ENCODE peak calls at places on chromosomes 13 and 19, in five cellular contexts. One of them, this sample, is unnamed.

GRCh38 chr13:51912091-51912490 is 50.3 kb downstream of the CCDC70 start:
- DNase-seq in PC-3: peak
- DNase-seq in H1: no peak
- DNase-seq in mesenchymal stem cell: no peak
- DNase-seq in keratinocyte: no peak
- DNase-seq in this sample: no peak

GRCh38 chr19:51183629-51184028 is 41.3 kb upstream of the CD33 start:
- DNase-seq in keratinocyte: no peak
- DNase-seq in mesenchymal stem cell: no peak
- DNase-seq in H1: no peak
- DNase-seq in PC-3: no peak
- DNase-seq in this sample: no peak

GRCh38 chr19:4052993-4053422 is 13.7 kb downstream of the ZBTB7A start:
- DNase-seq in H1: no peak
- DNase-seq in mesenchymal stem cell: no peak
- DNase-seq in keratinocyte: no peak
- DNase-seq in PC-3: peak
- DNase-seq in this sample: no peak

GRCh38 chr13:40981361-40981760 is 37.8 kb downstream of the ELF1 start:
- DNase-seq in PC-3: no peak
- DNase-seq in mesenchymal stem cell: peak
- DNase-seq in keratinocyte: no peak
- DNase-seq in H1: no peak
- DNase-seq in this sample: no peak

GRCh38 chr13:110055089-110055488 is 251.9 kb downstream of the COL4A1 start:
- DNase-seq in H1: no peak
- DNase-seq in keratinocyte: no peak
- DNase-seq in mesenchymal stem cell: peak
- DNase-seq in PC-3: no peak
- DNase-seq in this sample: no peak

GRCh38 chr13:96525715-96526114 is 435.8 kb downstream of the HS6ST3 start:
- DNase-seq in PC-3: no peak
- DNase-seq in H1: no peak
- DNase-seq in keratinocyte: no peak
- DNase-seq in mesenchymal stem cell: no peak
- DNase-seq in this sample: no peak

GRCh38 chr13:113584870-113585671 is 518 bp downstream of the TFDP1 start:
- DNase-seq in PC-3: peak
- DNase-seq in H1: peak
- DNase-seq in keratinocyte: no peak
- DNase-seq in mesenchymal stem cell: no peak
- DNase-seq in this sample: peak

GRCh38 chr19:2084993-2085720 is 11.0 kb downstream of the MOB3A start:
- DNase-seq in PC-3: peak
- DNase-seq in mesenchymal stem cell: peak
- DNase-seq in keratinocyte: no peak
- DNase-seq in H1: no peak
- DNase-seq in this sample: peak

GRCh38 chr19:38385804-38386257 is 2.0 kb downstream of the GGN start:
- DNase-seq in PC-3: no peak
- DNase-seq in keratinocyte: no peak
- DNase-seq in H1: no peak
- DNase-seq in mesenchymal stem cell: no peak
- DNase-seq in this sample: no peak

GRCh38 chr19:1016647-1017114 is 4.2 kb downstream of the TMEM259 start:
- DNase-seq in PC-3: peak
- DNase-seq in keratinocyte: no peak
- DNase-seq in mesenchymal stem cell: peak
- DNase-seq in H1: no peak
- DNase-seq in this sample: peak

GRCh38 chr13:23621316-23621645 is 51.1 kb downstream of the TNFRSF19 start:
- DNase-seq in H1: no peak
- DNase-seq in mesenchymal stem cell: peak
- DNase-seq in keratinocyte: peak
- DNase-seq in PC-3: peak
- DNase-seq in this sample: peak

GRCh38 chr19:32219881-32220552 is 125.4 kb upstream of the ZNF507 start:
- DNase-seq in mesenchymal stem cell: no peak
- DNase-seq in H1: peak
- DNase-seq in keratinocyte: no peak
- DNase-seq in PC-3: no peak
- DNase-seq in this sample: no peak

GRCh38 chr19:10543420-10544241 is at the start of gene ATG4D:
- DNase-seq in PC-3: peak
- DNase-seq in mesenchymal stem cell: peak
- DNase-seq in H1: peak
- DNase-seq in keratinocyte: no peak
- DNase-seq in this sample: peak

GRCh38 chr19:3665681-3666544 is 34.4 kb downstream of the PIP5K1C start:
- DNase-seq in PC-3: peak
- DNase-seq in H1: peak
- DNase-seq in keratinocyte: no peak
- DNase-seq in mesenchymal stem cell: peak
- DNase-seq in this sample: peak

DNA sequence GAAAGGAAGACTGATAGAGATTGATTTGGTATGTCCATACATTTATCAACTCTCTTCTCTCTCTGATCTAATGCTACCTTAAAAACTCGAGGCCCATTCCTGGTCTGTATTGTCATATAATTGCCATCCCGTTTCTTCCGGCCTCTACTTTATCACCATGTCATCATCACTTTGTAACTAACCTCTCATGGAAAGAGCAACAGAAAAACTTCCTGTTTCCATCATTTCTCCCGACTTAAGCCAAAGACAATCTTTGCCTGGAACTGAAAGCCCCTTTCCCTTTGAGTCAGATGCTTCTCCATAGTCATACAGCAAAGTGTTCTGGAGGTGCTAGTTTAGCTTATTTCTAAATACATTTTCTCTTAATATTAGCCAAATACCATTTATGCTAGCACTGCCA is 2.8 kb upstream of the STOML3 start:
- DNase-seq in keratinocyte: no peak
- DNase-seq in mesenchymal stem cell: no peak
- DNase-seq in H1: no peak
- DNase-seq in PC-3: no peak
- DNase-seq in this sample: no peak
- H3K9ac ChIP-seq in keratinocyte: no peak
- H3K9ac ChIP-seq in mesenchymal stem cell: no peak
- H3K9ac ChIP-seq in H1: no peak
- H3K9ac ChIP-seq in PC-3: no peak
- H3K9ac ChIP-seq in this sample: no peak

GRCh38 chr13:95226051-95226450 is 75.2 kb downstream of the ABCC4 start:
- DNase-seq in keratinocyte: no peak
- DNase-seq in H1: no peak
- DNase-seq in PC-3: peak
- DNase-seq in mesenchymal stem cell: no peak
- DNase-seq in this sample: no peak
- H3K4me3 ChIP-seq in keratinocyte: no peak
- H3K4me3 ChIP-seq in H1: no peak
- H3K4me3 ChIP-seq in PC-3: no peak
- H3K4me3 ChIP-seq in mesenchymal stem cell: no peak
- H3K4me3 ChIP-seq in this sample: no peak

GRCh38 chr13:48876289-48876688 is 99.4 kb upstream of the FNDC3A start:
- DNase-seq in keratinocyte: no peak
- DNase-seq in H1: peak
- DNase-seq in mesenchymal stem cell: no peak
- DNase-seq in PC-3: no peak
- DNase-seq in this sample: no peak

GRCh38 chr13:48873081-48873480 is 102.6 kb upstream of the FNDC3A start:
- DNase-seq in keratinocyte: no peak
- DNase-seq in PC-3: no peak
- DNase-seq in H1: no peak
- DNase-seq in mesenchymal stem cell: no peak
- DNase-seq in this sample: no peak

GRCh38 chr13:48875071-48875470 is 100.6 kb upstream of the FNDC3A start:
- DNase-seq in H1: no peak
- DNase-seq in keratinocyte: no peak
- DNase-seq in PC-3: no peak
- DNase-seq in mesenchymal stem cell: no peak
- DNase-seq in this sample: no peak

GRCh38 chr13:48873598-48873997 is 102.1 kb upstream of the FNDC3A start:
- DNase-seq in H1: no peak
- DNase-seq in PC-3: peak
- DNase-seq in mesenchymal stem cell: peak
- DNase-seq in keratinocyte: peak
- DNase-seq in this sample: peak

DNA sequence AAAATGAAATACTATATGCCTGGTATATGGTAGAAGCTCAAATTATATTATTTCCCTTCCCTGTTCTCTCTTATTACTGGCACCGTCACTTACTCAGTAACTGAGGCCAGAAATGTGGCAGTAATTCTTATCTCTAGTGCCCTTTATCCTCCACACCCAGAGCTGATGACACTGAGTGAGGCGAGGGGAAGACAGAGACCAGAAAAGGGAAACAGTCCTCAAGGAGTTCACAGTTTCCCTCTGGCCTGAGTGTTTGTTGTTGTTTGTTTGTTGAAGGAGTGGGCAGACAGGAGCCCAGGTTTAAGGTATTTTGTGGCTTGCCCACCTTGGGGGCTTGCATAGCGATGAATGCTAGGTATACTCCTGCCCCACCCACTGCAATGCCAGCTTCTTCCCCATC is 101.5 kb upstream of the FNDC3A start:
- DNase-seq in PC-3: no peak
- DNase-seq in H1: no peak
- DNase-seq in keratinocyte: no peak
- DNase-seq in mesenchymal stem cell: no peak
- DNase-seq in this sample: no peak
- H3K9ac ChIP-seq in PC-3: no peak
- H3K9ac ChIP-seq in H1: no peak
- H3K9ac ChIP-seq in keratinocyte: no peak
- H3K9ac ChIP-seq in mesenchymal stem cell: no peak
- H3K9ac ChIP-seq in this sample: no peak

GRCh38 chr13:48236528-48237353 is 3.7 kb downstream of the ITM2B start:
- DNase-seq in keratinocyte: no peak
- DNase-seq in H1: no peak
- DNase-seq in PC-3: no peak
- DNase-seq in mesenchymal stem cell: peak
- DNase-seq in this sample: peak
- H3K4me3 ChIP-seq in keratinocyte: peak
- H3K4me3 ChIP-seq in H1: no peak
- H3K4me3 ChIP-seq in PC-3: no peak
- H3K4me3 ChIP-seq in mesenchymal stem cell: no peak
- H3K4me3 ChIP-seq in this sample: peak

GRCh38 chr19:57820599-57820998 is 5.9 kb upstream of the ZNF552 start:
- DNase-seq in keratinocyte: no peak
- DNase-seq in mesenchymal stem cell: no peak
- DNase-seq in H1: no peak
- DNase-seq in PC-3: no peak
- DNase-seq in this sample: no peak
- H3K9ac ChIP-seq in keratinocyte: peak
- H3K9ac ChIP-seq in mesenchymal stem cell: peak
- H3K9ac ChIP-seq in H1: peak
- H3K9ac ChIP-seq in PC-3: peak
- H3K9ac ChIP-seq in this sample: peak

GRCh38 chr19:39953915-39954314 is 17.1 kb upstream of the PSMC4 start:
- DNase-seq in mesenchymal stem cell: no peak
- DNase-seq in H1: no peak
- DNase-seq in PC-3: no peak
- DNase-seq in keratinocyte: no peak
- DNase-seq in this sample: no peak
- H3K4me3 ChIP-seq in mesenchymal stem cell: no peak
- H3K4me3 ChIP-seq in H1: no peak
- H3K4me3 ChIP-seq in PC-3: no peak
- H3K4me3 ChIP-seq in keratinocyte: no peak
- H3K4me3 ChIP-seq in this sample: no peak

GRCh38 chr19:53082929-53083328 is 20.3 kb downstream of the ZNF160 start:
- DNase-seq in PC-3: no peak
- DNase-seq in mesenchymal stem cell: no peak
- DNase-seq in H1: no peak
- DNase-seq in keratinocyte: no peak
- DNase-seq in this sample: no peak
- H3K9ac ChIP-seq in PC-3: no peak
- H3K9ac ChIP-seq in mesenchymal stem cell: no peak
- H3K9ac ChIP-seq in H1: no peak
- H3K9ac ChIP-seq in keratinocyte: no peak
- H3K9ac ChIP-seq in this sample: no peak

This sample was measured in adipocyte.